ENCODE peak calls at places on chromosome 12, in eight cellular contexts. One of them, this sample, is unnamed.
A peak's percentile ranks its signal among the peaks of the same experiment; 100 is the strongest.

GRCh38 chr12:39459027-39459434 is 16.1 kb upstream of the KIF21A start:
- DNase-seq in activated T-helper 9 cell treated with anti-CD3 and anti-CD28 coated beads, Interleukin-2, amount 50 U/mL, for 16 hours: no peak
- DNase-seq in NCI-H2081: no peak
- DNase-seq in activated naive CD4-positive, alpha-beta T cell treated with anti-CD3 and anti-CD28 coated beads, Interleukin-2, amount 50 U/mL, for 16 hours: no peak
- DNase-seq in AG04450: no peak
- DNase-seq in ELR: no peak
- DNase-seq in posterior cingulate gyrus: no peak
- DNase-seq in RCC 7860: no peak
- DNase-seq in this sample: no peak

GRCh38 chr12:67579662-67580003 is 68.9 kb upstream of the DYRK2 start:
- DNase-seq in activated T-helper 9 cell treated with anti-CD3 and anti-CD28 coated beads, Interleukin-2, amount 50 U/mL, for 16 hours: no peak
- DNase-seq in activated naive CD4-positive, alpha-beta T cell treated with anti-CD3 and anti-CD28 coated beads, Interleukin-2, amount 50 U/mL, for 16 hours: no peak
- DNase-seq in NCI-H2081: no peak
- DNase-seq in posterior cingulate gyrus: no peak
- DNase-seq in ELR: no peak
- DNase-seq in AG04450: no peak
- DNase-seq in RCC 7860: no peak
- DNase-seq in this sample: no peak

GRCh38 chr12:116996058-116996457 is 85.3 kb downstream of the FBXW8 start:
- DNase-seq in RCC 7860: no peak
- DNase-seq in activated naive CD4-positive, alpha-beta T cell treated with anti-CD3 and anti-CD28 coated beads, Interleukin-2, amount 50 U/mL, for 16 hours: no peak
- DNase-seq in activated T-helper 9 cell treated with anti-CD3 and anti-CD28 coated beads, Interleukin-2, amount 50 U/mL, for 16 hours: no peak
- DNase-seq in AG04450: no peak
- DNase-seq in ELR: no peak
- DNase-seq in NCI-H2081: no peak
- DNase-seq in posterior cingulate gyrus: no peak
- DNase-seq in this sample: no peak

GRCh38 chr12:44433647-44434046 is 442.5 kb downstream of the NELL2 start:
- DNase-seq in RCC 7860: no peak
- DNase-seq in activated naive CD4-positive, alpha-beta T cell treated with anti-CD3 and anti-CD28 coated beads, Interleukin-2, amount 50 U/mL, for 16 hours: no peak
- DNase-seq in activated T-helper 9 cell treated with anti-CD3 and anti-CD28 coated beads, Interleukin-2, amount 50 U/mL, for 16 hours: no peak
- DNase-seq in AG04450: no peak
- DNase-seq in ELR: no peak
- DNase-seq in posterior cingulate gyrus: no peak
- DNase-seq in NCI-H2081: no peak
- DNase-seq in this sample: no peak

GRCh38 chr12:3033538-3033865 is 43.7 kb upstream of the TSPAN9 start:
- DNase-seq in ELR: no peak
- DNase-seq in activated naive CD4-positive, alpha-beta T cell treated with anti-CD3 and anti-CD28 coated beads, Interleukin-2, amount 50 U/mL, for 16 hours: no peak
- DNase-seq in RCC 7860: no peak
- DNase-seq in AG04450: no peak
- DNase-seq in activated T-helper 9 cell treated with anti-CD3 and anti-CD28 coated beads, Interleukin-2, amount 50 U/mL, for 16 hours: no peak
- DNase-seq in posterior cingulate gyrus: no peak
- DNase-seq in NCI-H2081: no peak
- DNase-seq in this sample: no peak

GRCh38 chr12:100796616-100797015 is 2.0 kb downstream of the ANO4 start:
- DNase-seq in ELR: no peak
- DNase-seq in activated naive CD4-positive, alpha-beta T cell treated with anti-CD3 and anti-CD28 coated beads, Interleukin-2, amount 50 U/mL, for 16 hours: no peak
- DNase-seq in AG04450: no peak
- DNase-seq in activated T-helper 9 cell treated with anti-CD3 and anti-CD28 coated beads, Interleukin-2, amount 50 U/mL, for 16 hours: no peak
- DNase-seq in posterior cingulate gyrus: no peak
- DNase-seq in RCC 7860: no peak
- DNase-seq in NCI-H2081: no peak
- DNase-seq in this sample: no peak

GRCh38 chr12:102891756-102892155 is 25.3 kb downstream of the PAH start:
- DNase-seq in ELR: no peak
- DNase-seq in activated T-helper 9 cell treated with anti-CD3 and anti-CD28 coated beads, Interleukin-2, amount 50 U/mL, for 16 hours: no peak
- DNase-seq in activated naive CD4-positive, alpha-beta T cell treated with anti-CD3 and anti-CD28 coated beads, Interleukin-2, amount 50 U/mL, for 16 hours: no peak
- DNase-seq in posterior cingulate gyrus: no peak
- DNase-seq in RCC 7860: no peak
- DNase-seq in NCI-H2081: no peak
- DNase-seq in AG04450: no peak
- DNase-seq in this sample: no peak

GRCh38 chr12:44240186-44240585 is 404.3 kb downstream of the TMEM117 start:
- DNase-seq in activated naive CD4-positive, alpha-beta T cell treated with anti-CD3 and anti-CD28 coated beads, Interleukin-2, amount 50 U/mL, for 16 hours: no peak
- DNase-seq in NCI-H2081: no peak
- DNase-seq in posterior cingulate gyrus: no peak
- DNase-seq in ELR: no peak
- DNase-seq in activated T-helper 9 cell treated with anti-CD3 and anti-CD28 coated beads, Interleukin-2, amount 50 U/mL, for 16 hours: no peak
- DNase-seq in RCC 7860: no peak
- DNase-seq in AG04450: no peak
- DNase-seq in this sample: no peak

GRCh38 chr12:118370601-118371000 is 2.1 kb downstream of the TAOK3 start:
- DNase-seq in posterior cingulate gyrus: no peak
- DNase-seq in RCC 7860: no peak
- DNase-seq in activated T-helper 9 cell treated with anti-CD3 and anti-CD28 coated beads, Interleukin-2, amount 50 U/mL, for 16 hours: no peak
- DNase-seq in activated naive CD4-positive, alpha-beta T cell treated with anti-CD3 and anti-CD28 coated beads, Interleukin-2, amount 50 U/mL, for 16 hours: no peak
- DNase-seq in ELR: no peak
- DNase-seq in NCI-H2081: no peak
- DNase-seq in AG04450: no peak
- DNase-seq in this sample: no peak

GRCh38 chr12:57896437-57897201 is 44.7 kb upstream of the ATP23 start:
- DNase-seq in ELR: peak; percentile 65
- DNase-seq in posterior cingulate gyrus: peak; percentile 86
- DNase-seq in activated T-helper 9 cell treated with anti-CD3 and anti-CD28 coated beads, Interleukin-2, amount 50 U/mL, for 16 hours: no peak
- DNase-seq in NCI-H2081: peak; percentile 77
- DNase-seq in RCC 7860: no peak
- DNase-seq in AG04450: peak; percentile 37
- DNase-seq in activated naive CD4-positive, alpha-beta T cell treated with anti-CD3 and anti-CD28 coated beads, Interleukin-2, amount 50 U/mL, for 16 hours: peak; percentile 21
- DNase-seq in this sample: peak; percentile 79

GRCh38 chr12:54419088-54419887 is at the start of gene ITGA5:
- DNase-seq in ELR: peak; percentile 86
- DNase-seq in activated naive CD4-positive, alpha-beta T cell treated with anti-CD3 and anti-CD28 coated beads, Interleukin-2, amount 50 U/mL, for 16 hours: peak; percentile 35
- DNase-seq in posterior cingulate gyrus: peak; percentile 24
- DNase-seq in RCC 7860: peak; percentile 38
- DNase-seq in activated T-helper 9 cell treated with anti-CD3 and anti-CD28 coated beads, Interleukin-2, amount 50 U/mL, for 16 hours: peak; percentile 33
- DNase-seq in AG04450: no peak
- DNase-seq in NCI-H2081: no peak
- DNase-seq in this sample: no peak

GRCh38 chr12:107845226-107845979 is 70.9 kb downstream of the ASCL4 start:
- DNase-seq in posterior cingulate gyrus: no peak
- DNase-seq in RCC 7860: no peak
- DNase-seq in NCI-H2081: no peak
- DNase-seq in activated T-helper 9 cell treated with anti-CD3 and anti-CD28 coated beads, Interleukin-2, amount 50 U/mL, for 16 hours: no peak
- DNase-seq in ELR: no peak
- DNase-seq in activated naive CD4-positive, alpha-beta T cell treated with anti-CD3 and anti-CD28 coated beads, Interleukin-2, amount 50 U/mL, for 16 hours: no peak
- DNase-seq in AG04450: no peak
- DNase-seq in this sample: no peak

GRCh38 chr12:108302471-108303311 is 36.4 kb downstream of the CMKLR1 start:
- DNase-seq in activated naive CD4-positive, alpha-beta T cell treated with anti-CD3 and anti-CD28 coated beads, Interleukin-2, amount 50 U/mL, for 16 hours: no peak
- DNase-seq in RCC 7860: no peak
- DNase-seq in NCI-H2081: no peak
- DNase-seq in activated T-helper 9 cell treated with anti-CD3 and anti-CD28 coated beads, Interleukin-2, amount 50 U/mL, for 16 hours: no peak
- DNase-seq in ELR: peak; percentile 50
- DNase-seq in posterior cingulate gyrus: no peak
- DNase-seq in AG04450: no peak
- DNase-seq in this sample: no peak

GRCh38 chr12:88746386-88746785 is 166.1 kb upstream of the KITLG start:
- DNase-seq in activated T-helper 9 cell treated with anti-CD3 and anti-CD28 coated beads, Interleukin-2, amount 50 U/mL, for 16 hours: no peak
- DNase-seq in RCC 7860: no peak
- DNase-seq in AG04450: no peak
- DNase-seq in NCI-H2081: no peak
- DNase-seq in activated naive CD4-positive, alpha-beta T cell treated with anti-CD3 and anti-CD28 coated beads, Interleukin-2, amount 50 U/mL, for 16 hours: no peak
- DNase-seq in ELR: no peak
- DNase-seq in posterior cingulate gyrus: no peak
- DNase-seq in this sample: no peak

GRCh38 chr12:116263844-116264243 is 13.6 kb downstream of the MED13L start:
- DNase-seq in AG04450: no peak
- DNase-seq in activated naive CD4-positive, alpha-beta T cell treated with anti-CD3 and anti-CD28 coated beads, Interleukin-2, amount 50 U/mL, for 16 hours: no peak
- DNase-seq in RCC 7860: no peak
- DNase-seq in NCI-H2081: no peak
- DNase-seq in activated T-helper 9 cell treated with anti-CD3 and anti-CD28 coated beads, Interleukin-2, amount 50 U/mL, for 16 hours: no peak
- DNase-seq in posterior cingulate gyrus: no peak
- DNase-seq in ELR: no peak
- DNase-seq in this sample: no peak

This sample was measured in hypothalamus.